ENCODE peak calls at places on chromosomes 2 and 18, in five cellular contexts. B is stimulated activated CD8-positive, alpha-beta memory T cell treated with anti-CD3 and anti-CD28 coated beads, Interleukin-15, amount 100 ng/mL, for 24 hours; W is GM12891; T is KG1; M is stimulated activated CD4-positive, alpha-beta T cell treated with anti-CD3 and anti-CD28 coated beads, TNF-alpha, amount 100 ng/mL, for 4 hours. E is an unnamed sample.

GRCh38 chr18:75211002-75211621 is 515 bp downstream of the TSHZ1 start:
- DNase-seq in B (no peak), W (no peak), T (no peak), M (no peak), E (no peak)

GRCh38 chr2:171595896-171596295 is 73.6 kb downstream of the CYBRD1 start:
- DNase-seq in B (no peak), W (no peak), T (no peak), M (no peak), E (peak; percentile 94)

GRCh38 chr2:222673273-222673672 is 1.8 kb downstream of the MOGAT1 start:
- DNase-seq in B (no peak), W (no peak), T (no peak), M (no peak), E (no peak)

GRCh38 chr2:149225446-149225845 is 104.9 kb upstream of the LYPD6 start:
- DNase-seq in B (no peak), W (no peak), T (no peak), M (no peak), E (no peak)

GRCh38 chr2:14817848-14818247 is 185.3 kb downstream of the LRATD1 start:
- DNase-seq in B (no peak), W (no peak), T (no peak), M (no peak), E (no peak)

GRCh38 chr18:74040459-74041332 is 106.9 kb downstream of the FBXO15 start:
- DNase-seq in B (peak; percentile 50), W (peak; percentile 42), T (no peak), M (peak; percentile 9), E (no peak)

GRCh38 chr2:234366891-234367290 is 130.0 kb downstream of the ARL4C start:
- DNase-seq in B (no peak), W (no peak), T (no peak), M (no peak), E (no peak)

GRCh38 chr2:47904903-47905453 is 1.3 kb downstream of the FBXO11 start:
- DNase-seq in B (peak; percentile 13), W (peak; percentile 20), T (no peak), M (no peak), E (no peak)

GRCh38 chr2:46774499-46775228 is 140.9 kb downstream of the MCFD2 start:
- DNase-seq in B (no peak), W (no peak), T (no peak), M (no peak), E (no peak)

GRCh38 chr2:96702098-96702785 is 37.6 kb downstream of the LMAN2L start:
- DNase-seq in B (no peak), W (no peak), T (no peak), M (no peak), E (no peak)

GRCh38 chr2:15636972-15637785 is 45.5 kb downstream of the DDX1 start:
- DNase-seq in B (no peak), W (peak; percentile 30), T (peak; percentile 59), M (peak; percentile 27), E (peak; percentile 26)

GRCh38 chr18:63676927-63677326 is 15.2 kb upstream of the SERPINB3 start:
- DNase-seq in B (no peak), W (no peak), T (no peak), M (no peak), E (no peak)

GRCh38 chr2:49687873-49688272 is 533.6 kb upstream of the FSHR start:
- DNase-seq in B (no peak), W (no peak), T (peak; percentile 2), M (no peak), E (no peak)

GRCh38 chr2:85132392-85132791 is 800 bp upstream of the TCF7L1 start:
- DNase-seq in B (no peak), W (no peak), T (no peak), M (no peak), E (no peak)

GRCh38 chr18:79522451-79523220 is 126.9 kb downstream of the NFATC1 start:
- DNase-seq in B (no peak), W (no peak), T (no peak), M (peak; percentile 60), E (no peak)

GRCh38 chr2:177464549-177464948 is 72.0 kb downstream of the AGPS start:
- DNase-seq in B (no peak), W (no peak), T (no peak), M (no peak), E (peak; percentile 34)

GRCh38 chr2:191917430-191917881 is 70.6 kb upstream of the CAVIN2 start:
- DNase-seq in B (no peak), W (no peak), T (no peak), M (no peak), E (no peak)